ENCODE peak calls at places on chromosomes 5 and 9, in ten cellular contexts. F is activated T-cell treated with anti-CD3 and anti-CD28 coated beads for 48 hours, J is nephron progenitor cell, E is HFFc6, W is heart left ventricle, Y is pancreas, A is GM12865, C is cardiac fibroblast, O is NCI-H2029 treated with DMSO at 0.1 percent for 48 hours, X is GM23248. R is an unnamed sample.
A peak's percentile ranks its signal among the peaks of the same experiment; 100 is the strongest.

GRCh38 chr9:114454652-114455051 is 50.6 kb downstream of the WHRN start:
- DNase-seq in F (no peak), J (no peak), E (no peak), W (no peak), Y (no peak), A (no peak), C (no peak), O (no peak), X (no peak), R (no peak)

GRCh38 chr5:126970517-126971017 is 59.8 kb downstream of the MARCHF3 start:
- DNase-seq in F (no peak), J (no peak), E (peak; percentile 71), W (no peak), Y (peak; percentile 15), A (no peak), C (peak; percentile 54), O (no peak), X (peak; percentile 57), R (peak; percentile 85)

GRCh38 chr9:16282216-16282615 is 588.3 kb downstream of the BNC2 start:
- DNase-seq in F (no peak), J (no peak), E (peak; percentile 63), W (no peak), Y (no peak), A (no peak), C (peak; percentile 22), O (no peak), X (peak; percentile 35), R (peak; percentile 96)

GRCh38 chr9:135905380-135906282 is 1.7 kb downstream of the CAMSAP1 start:
- DNase-seq in F (peak; percentile 63), J (no peak), E (no peak), W (no peak), Y (no peak), A (peak; percentile 39), C (peak; percentile 60), O (no peak), X (peak; percentile 80), R (peak; percentile 57)

GRCh38 chr5:171445910-171446516 is 26.6 kb downstream of the FGF18 start:
- DNase-seq in F (no peak), J (no peak), E (peak; percentile 53), W (peak; percentile 82), Y (no peak), A (no peak), C (peak; percentile 86), O (no peak), X (peak; percentile 89), R (peak; percentile 49)

GRCh38 chr9:9799287-9799686 is 813.5 kb downstream of the PTPRD start:
- DNase-seq in F (no peak), J (no peak), E (no peak), W (no peak), Y (no peak), A (no peak), C (no peak), O (no peak), X (no peak), R (no peak)

GRCh38 chr5:177602458-177602830 is 2.5 kb downstream of the B4GALT7 start:
- DNase-seq in F (no peak), J (no peak), E (no peak), W (no peak), Y (no peak), A (no peak), C (no peak), O (no peak), X (no peak), R (no peak)

GRCh38 chr9:111483419-111483861 is 743 bp downstream of the ECPAS start:
- DNase-seq in F (peak; percentile 52), J (no peak), E (no peak), W (no peak), Y (peak; percentile 51), A (no peak), C (no peak), O (no peak), X (peak; percentile 79), R (no peak)

GRCh38 chr9:72207278-72207677 is 58.0 kb downstream of the GDA start:
- DNase-seq in F (no peak), J (no peak), E (no peak), W (no peak), Y (no peak), A (no peak), C (no peak), O (peak; percentile 6), X (no peak), R (no peak)

GRCh38 chr9:134693011-134693410 is 51.4 kb downstream of the COL5A1 start:
- DNase-seq in F (no peak), J (no peak), E (no peak), W (no peak), Y (no peak), A (no peak), C (no peak), O (no peak), X (no peak), R (no peak)

GRCh38 chr5:40945111-40945510 is 35.8 kb downstream of the C7 start:
- DNase-seq in F (no peak), J (no peak), E (no peak), W (no peak), Y (no peak), A (no peak), C (no peak), O (peak; percentile 59), X (no peak), R (no peak)

GRCh38 chr9:134734270-134734669 is 92.7 kb downstream of the COL5A1 start:
- DNase-seq in F (no peak), J (no peak), E (peak; percentile 27), W (no peak), Y (peak; percentile 30), A (no peak), C (peak; percentile 62), O (no peak), X (peak; percentile 60), R (peak; percentile 78)

GRCh38 chr5:170104710-170105109 is 987 bp upstream of the FOXI1 start:
- DNase-seq in F (no peak), J (no peak), E (no peak), W (no peak), Y (no peak), A (no peak), C (no peak), O (no peak), X (no peak), R (no peak)